ENCODE peak calls at places on chromosomes 13 and 19, in six cellular contexts. Z is psoas muscle, N is uterus, E is testis, C is coronary artery, K is right atrium auricular region. M is an unnamed sample.

GRCh38 chr13:40789275-40790231 is at the start of gene SLC25A15:
- DNase-seq in N (peak; percentile 73), C (peak; percentile 84), Z (peak; percentile 85), E (peak; percentile 78), K (peak; percentile 69), M (peak; percentile 90)

GRCh38 chr13:81987159-81987558 is 1646.2 kb upstream of the SPRY2 start:
- DNase-seq in K (no peak), C (no peak), N (no peak), Z (no peak), E (no peak), M (no peak)

GRCh38 chr13:33186851-33187250 is 98.7 kb downstream of the STARD13 start:
- DNase-seq in E (no peak), Z (no peak), K (no peak), N (no peak), C (no peak), M (no peak)

GRCh38 chr13:104017317-104017716 is 951.1 kb upstream of the SLC10A2 start:
- DNase-seq in Z (no peak), E (no peak), C (no peak), N (no peak), K (no peak), M (no peak)

GRCh38 chr19:50793558-50794065 is 3.4 kb downstream of the ACP4 start:
- DNase-seq in E (no peak), K (no peak), Z (no peak), N (no peak), C (no peak), M (no peak)

GRCh38 chr13:62294210-62294609 is 878.6 kb upstream of the PCDH20 start:
- DNase-seq in N (no peak), C (no peak), E (no peak), Z (no peak), K (no peak), M (no peak)

GRCh38 chr19:10454267-10454666 is 33.9 kb downstream of the PDE4A start:
- DNase-seq in E (peak; percentile 64), C (no peak), N (no peak), K (no peak), Z (no peak), M (no peak)

GRCh38 chr19:42629191-42629590 is 34.5 kb upstream of the CEACAM8 start:
- DNase-seq in K (no peak), C (no peak), Z (no peak), E (no peak), N (no peak), M (no peak)

GRCh38 chr19:4590559-4590958 is 31.1 kb upstream of the SEMA6B start:
- DNase-seq in Z (no peak), K (no peak), C (no peak), E (no peak), N (no peak), M (no peak)

GRCh38 chr19:45443462-45444317 is 20.0 kb upstream of the ERCC1 start:
- DNase-seq in E (peak; percentile 94), Z (peak; percentile 98), C (peak; percentile 100), K (peak; percentile 99), N (peak; percentile 95), M (peak; percentile 98)

GRCh38 chr19:29397748-29398147 is 128.0 kb upstream of the VSTM2B start:
- DNase-seq in Z (no peak), E (no peak), C (no peak), N (no peak), K (no peak), M (no peak)

GRCh38 chr13:110711778-110712070 is 1.8 kb upstream of the ING1 start:
- DNase-seq in E (no peak), K (no peak), N (no peak), Z (no peak), C (no peak), M (no peak)

GRCh38 chr13:87661471-87661870 is 9.7 kb upstream of the SLITRK5 start:
- DNase-seq in C (no peak), N (no peak), Z (no peak), E (no peak), K (no peak), M (no peak)

GRCh38 chr13:42996584-42996983 is 4.5 kb upstream of the EPSTI1 start:
- DNase-seq in C (no peak), N (no peak), Z (no peak), K (no peak), E (no peak), M (no peak)

GRCh38 chr19:28526042-28526441 is 686.9 kb downstream of the UQCRFS1 start:
- DNase-seq in E (no peak), N (no peak), K (no peak), C (no peak), Z (no peak), M (no peak)

GRCh38 chr13:113921763-113922162 is 52.1 kb downstream of the C13orf46 start:
- DNase-seq in E (no peak), N (no peak), C (peak; percentile 11), Z (no peak), K (no peak), M (no peak)

GRCh38 chr13:78376033-78376432 is 227.3 kb downstream of the POU4F1 start:
- DNase-seq in K (no peak), C (no peak), E (no peak), Z (no peak), N (no peak), M (no peak)

GRCh38 chr19:42594617-42595489 is at the start of gene CEACAM8:
- DNase-seq in C (no peak), E (no peak), N (no peak), K (no peak), Z (no peak), M (no peak)

GRCh38 chr19:18385675-18386542 is at the start of gene GDF15:
- DNase-seq in K (no peak), N (peak; percentile 56), Z (peak; percentile 59), C (no peak), E (peak; percentile 66), M (peak; percentile 88)

GRCh38 chr19:46404039-46404883 is 9.1 kb downstream of the CCDC8 start:
- DNase-seq in Z (peak; percentile 53), N (peak; percentile 74), K (peak; percentile 72), E (peak; percentile 87), C (no peak), M (peak; percentile 59)

GRCh38 chr13:31965361-31966066 is 66.1 kb upstream of the FRY start:
- DNase-seq in C (no peak), E (no peak), N (no peak), K (no peak), Z (no peak), M (no peak)

GRCh38 chr19:38656171-38656981 is 8.9 kb downstream of the ACTN4 start:
- DNase-seq in C (no peak), Z (no peak), K (no peak), E (no peak), N (no peak), M (no peak)

GRCh38 chr19:5339950-5340636 is 519 bp downstream of the PTPRS start:
- DNase-seq in E (no peak), K (no peak), C (no peak), N (no peak), Z (no peak), M (no peak)

GRCh38 chr19:49423985-49424303 is 703 bp upstream of the PTH2 start:
- DNase-seq in Z (no peak), C (no peak), E (no peak), K (no peak), N (no peak), M (no peak)

GRCh38 chr19:49421039-49421877 is 2.0 kb downstream of the PTH2 start:
- DNase-seq in N (peak; percentile 52), K (peak; percentile 70), Z (peak; percentile 62), E (peak; percentile 78), C (no peak), M (peak; percentile 77)

GRCh38 chr19:49423278-49423984 is at the start of gene PTH2:
- DNase-seq in Z (no peak), N (no peak), C (no peak), E (no peak), K (no peak), M (no peak)

GRCh38 chr19:49421878-49422202 is 1.4 kb downstream of the PTH2 start:
- DNase-seq in Z (no peak), E (no peak), C (no peak), N (no peak), K (no peak), M (no peak)

GRCh38 chr19:49422407-49423277 is 599 bp downstream of the PTH2 start:
- DNase-seq in Z (peak; percentile 56), C (no peak), E (peak; percentile 62), K (no peak), N (no peak), M (no peak)
- TF ChIP-seq CTCF in Z (peak; percentile 42), C (no peak), E (peak; percentile 45), K (peak; percentile 62), N (no peak), M (peak; percentile 40)

GRCh38 chr13:72727417-72728289 is at the start of the genes BORA and MZT1:
- DNase-seq in E (peak; percentile 96), C (peak; percentile 98), K (peak; percentile 96), N (peak; percentile 93), Z (peak; percentile 96), M (peak; percentile 97)

GRCh38 chr13:72728290-72728605 is 525 bp downstream of the BORA start:
- DNase-seq in K (no peak), E (no peak), Z (no peak), N (no peak), C (no peak), M (no peak)

GRCh38 chr13:72726721-72727416 is 560 bp downstream of the MZT1 start:
- DNase-seq in N (no peak), E (peak; percentile 44), C (peak; percentile 72), K (no peak), Z (peak; percentile 52), M (peak; percentile 71)
- H3K27ac ChIP-seq in N (peak overlapping the region; percentile 57), E (peak overlapping the region; percentile 36), C (peak overlapping the region; percentile 46), K (peak overlapping the region; percentile 72), Z (peak overlapping the region; percentile 75), M (peak overlapping the region; percentile 84)

GRCh38 chr19:54162884-54163283 is 3.4 kb upstream of the LENG1 start:
- DNase-seq in Z (no peak), E (no peak), N (no peak), K (no peak), C (no peak), M (no peak)

GRCh38 chr19:54162241-54162805 is 2.8 kb upstream of the LENG1 start:
- DNase-seq in Z (peak; percentile 86), N (peak; percentile 82), C (peak; percentile 88), E (peak; percentile 88), K (peak; percentile 83), M (peak; percentile 93)

GRCh38 chr19:54160182-54160811 is 776 bp upstream of the LENG1 start:
- DNase-seq in E (no peak), N (no peak), Z (no peak), C (no peak), K (no peak), M (no peak)

GRCh38 chr19:54159352-54160181 is at the start of gene LENG1:
- DNase-seq in E (peak; percentile 100), Z (peak; percentile 99), C (peak; percentile 100), N (peak; percentile 99), K (peak; percentile 100), M (peak; percentile 100)

DNA sequence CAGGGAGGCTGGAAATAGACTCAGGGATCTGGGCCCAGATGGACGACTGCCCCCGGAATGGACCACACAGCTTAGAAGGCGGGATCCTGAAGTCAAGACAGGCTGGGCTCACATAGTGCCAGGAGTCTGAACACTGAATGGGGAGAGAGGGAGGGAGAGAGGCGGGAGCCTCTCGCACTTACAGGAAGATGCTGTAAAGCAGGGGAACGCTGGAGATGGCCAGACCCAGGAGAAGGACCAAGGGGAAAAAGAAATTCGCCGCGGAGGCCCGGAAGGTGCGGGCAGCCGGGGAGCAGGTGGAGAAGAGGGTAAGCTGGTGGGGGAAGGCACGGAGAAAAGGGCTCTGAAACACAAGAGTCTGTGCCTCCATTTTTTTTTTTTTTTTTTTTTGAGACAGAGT is 1.4 kb upstream of the LENG1 start:
- DNase-seq in Z (no peak), E (no peak), K (no peak), C (no peak), N (no peak), M (no peak)
- H3K4me3 ChIP-seq in Z (peak overlapping the region; percentile 89), E (peak overlapping the region; percentile 76), K (peak overlapping the region; percentile 79), C (peak overlapping the region; percentile 66), N (no peak overlapping the region), M (peak overlapping the region; percentile 79)

GRCh38 chr19:989381-990081 is 5.4 kb downstream of the WDR18 start:
- DNase-seq in C (no peak), E (no peak), Z (no peak), K (no peak), N (no peak), M (no peak)
- TF ChIP-seq CTCF in C (no peak), E (no peak), Z (no peak), K (no peak), N (no peak), M (no peak)

M was measured in lower lobe of right lung.